ENCODE peak calls at places on chromosomes 7 and 10, in four cellular contexts. V, Z, K and G are unnamed samples.

GRCh38 chr7:124459101-124460052 is 306.2 kb downstream of the GPR37 start:
- DNase-seq in V (no peak), Z (no peak), K (peak), G (no peak)

GRCh38 chr7:106589495-106589879 is 71.5 kb downstream of the CCDC71L start:
- DNase-seq in V (no peak), Z (no peak), K (no peak), G (no peak)

GRCh38 chr7:149475121-149476045 is 14.5 kb upstream of the ZNF777 start:
- DNase-seq in V (no peak), Z (peak), K (no peak), G (no peak)

GRCh38 chr7:44315504-44315903 is 9.9 kb downstream of the CAMK2B start:
- DNase-seq in V (no peak), Z (no peak), K (no peak), G (no peak)

GRCh38 chr10:121078672-121079102 is 227.5 kb downstream of the WDR11 start:
- DNase-seq in V (no peak), Z (no peak), K (no peak), G (no peak)

GRCh38 chr10:118844731-118845573 is 90.2 kb upstream of the CACUL1 start:
- DNase-seq in V (no peak), Z (no peak), K (no peak), G (no peak)

GRCh38 chr10:61847640-61848039 is 53.9 kb upstream of the ARID5B start:
- DNase-seq in V (no peak), Z (no peak), K (no peak), G (no peak)

GRCh38 chr10:132616170-132616994 is 78.8 kb downstream of the INPP5A start:
- DNase-seq in V (no peak), Z (no peak), K (no peak), G (no peak)

GRCh38 chr10:21184216-21184615 is 287.1 kb upstream of the NEBL start:
- DNase-seq in V (no peak), Z (no peak), K (no peak), G (no peak)

GRCh38 chr7:106143711-106144347 is 31.7 kb upstream of the SYPL1 start:
- DNase-seq in V (no peak), Z (no peak), K (no peak), G (no peak)

GRCh38 chr7:37536706-37537105 is 88.0 kb upstream of the ELMO1 start:
- DNase-seq in V (no peak), Z (no peak), K (no peak), G (no peak)

GRCh38 chr7:2537981-2538851 is 17.1 kb downstream of the BRAT1 start:
- DNase-seq in V (no peak), Z (no peak), K (no peak), G (no peak)

GRCh38 chr10:62155054-62155453 is 113.6 kb downstream of the RTKN2 start:
- DNase-seq in V (no peak), Z (no peak), K (no peak), G (no peak)

GRCh38 chr7:147245274-147245673 is 1128.7 kb downstream of the CNTNAP2 start:
- DNase-seq in V (no peak), Z (peak), K (peak), G (peak)

GRCh38 chr10:47438857-47439474 is 44.9 kb downstream of the ANXA8 start:
- DNase-seq in V (no peak), Z (no peak), K (peak), G (peak)

GRCh38 chr7:107837145-107837512 is 34.1 kb upstream of the SLC26A3 start:
- DNase-seq in V (no peak), Z (no peak), K (no peak), G (no peak)

GRCh38 chr7:33888206-33888605 is 17.1 kb upstream of the BMPER start:
- DNase-seq in V (no peak), Z (no peak), K (no peak), G (peak)

GRCh38 chr7:46583606-46584005 is 662.5 kb upstream of the IGFBP3 start:
- DNase-seq in V (no peak), Z (no peak), K (no peak), G (no peak)

GRCh38 chr10:71319042-71319799 is at the start of gene SLC29A3:
- DNase-seq in V (no peak), Z (peak), K (peak), G (peak)

GRCh38 chr10:73837072-73837471 is 25.7 kb upstream of the NDST2 start:
- DNase-seq in V (no peak), Z (no peak), K (no peak), G (no peak)

GRCh38 chr10:55747244-55747643 is 613.8 kb downstream of the ZWINT start:
- DNase-seq in V (no peak), Z (no peak), K (no peak), G (no peak)

GRCh38 chr10:55742487-55742886 is 618.6 kb downstream of the ZWINT start:
- DNase-seq in V (no peak), Z (no peak), K (no peak), G (no peak)

GRCh38 chr10:55750458-55750857 is 610.6 kb downstream of the ZWINT start:
- DNase-seq in V (no peak), Z (no peak), K (no peak), G (no peak)

GRCh38 chr10:55740110-55740509 is 620.9 kb downstream of the ZWINT start:
- DNase-seq in V (no peak), Z (no peak), K (no peak), G (no peak)

GRCh38 chr10:55746002-55746401 is 615.1 kb downstream of the ZWINT start:
- DNase-seq in V (no peak), Z (no peak), K (no peak), G (no peak)
- TF ChIP-seq ZNF274 in V (no peak), Z (no peak), K (no peak), G (no peak)

DNA sequence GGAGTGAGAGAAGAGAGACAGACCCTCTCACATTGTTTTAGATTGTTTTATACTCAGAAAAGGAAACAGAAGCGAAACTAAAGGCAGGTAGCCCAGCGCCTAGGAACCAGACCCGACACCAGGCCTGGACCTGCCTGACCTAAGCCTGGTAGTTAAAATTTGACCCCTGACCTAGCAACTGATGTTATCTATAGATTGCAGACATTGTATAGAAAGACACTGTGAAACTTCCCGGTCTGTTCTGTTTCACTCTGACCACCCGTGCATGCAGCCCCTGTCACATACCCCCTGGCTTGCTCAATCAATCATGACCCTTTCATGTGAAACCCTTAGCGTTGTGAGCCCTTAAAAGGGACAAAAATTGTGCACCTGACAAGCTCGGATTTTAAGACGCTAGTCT is 31.6 kb downstream of the VIPR2 start:
- DNase-seq in V (no peak), Z (no peak), K (no peak), G (no peak)
- TF ChIP-seq SUZ12 in V (no peak), Z (no peak), K (no peak), G (no peak)

DNA sequence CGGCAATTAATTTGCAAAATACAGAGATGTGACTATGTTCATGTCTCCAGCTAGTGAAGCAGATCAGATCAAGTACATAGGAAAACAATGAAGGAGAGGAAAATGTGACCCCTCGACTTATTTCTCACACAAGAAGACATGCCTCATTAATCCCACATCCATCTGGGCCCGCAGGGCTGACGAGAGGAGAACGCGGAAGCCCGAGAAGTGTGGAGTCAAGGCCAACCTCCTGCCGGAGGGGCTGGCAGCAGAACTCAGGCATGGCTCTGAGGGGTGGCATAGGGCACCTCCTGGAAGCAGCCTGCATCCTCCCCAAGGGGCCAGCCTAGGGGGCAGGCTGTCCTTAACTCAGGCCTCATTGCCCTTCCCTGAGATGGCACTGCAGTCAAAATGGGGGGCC is 54.4 kb downstream of the ZNF503 start:
- DNase-seq in V (no peak), Z (no peak), K (no peak), G (no peak)
- TF ChIP-seq ZNF274 in V (no peak), Z (no peak), K (no peak), G (no peak)

GRCh38 chr7:66250711-66251110 is 45.6 kb downstream of the TPST1 start:
- DNase-seq in V (no peak), Z (no peak), K (peak), G (no peak)
- TF ChIP-seq SUZ12 in V (no peak), Z (no peak), K (no peak), G (no peak)

GRCh38 chr10:102342958-102343357 is 52.5 kb upstream of the NFKB2 start:
- DNase-seq in V (no peak), Z (no peak), K (no peak), G (no peak)
- TF ChIP-seq ZNF274 in V (no peak), Z (no peak), K (no peak), G (no peak)

GRCh38 chr7:24301703-24302102 is 17.7 kb downstream of the NPY start:
- DNase-seq in V (no peak), Z (no peak), K (no peak), G (no peak)
- TF ChIP-seq SUZ12 in V (no peak), Z (no peak), K (no peak), G (no peak)

GRCh38 chr7:103528152-103528551 is 82.1 kb upstream of the SLC26A5 start:
- DNase-seq in V (no peak), Z (no peak), K (no peak), G (no peak)

DNA sequence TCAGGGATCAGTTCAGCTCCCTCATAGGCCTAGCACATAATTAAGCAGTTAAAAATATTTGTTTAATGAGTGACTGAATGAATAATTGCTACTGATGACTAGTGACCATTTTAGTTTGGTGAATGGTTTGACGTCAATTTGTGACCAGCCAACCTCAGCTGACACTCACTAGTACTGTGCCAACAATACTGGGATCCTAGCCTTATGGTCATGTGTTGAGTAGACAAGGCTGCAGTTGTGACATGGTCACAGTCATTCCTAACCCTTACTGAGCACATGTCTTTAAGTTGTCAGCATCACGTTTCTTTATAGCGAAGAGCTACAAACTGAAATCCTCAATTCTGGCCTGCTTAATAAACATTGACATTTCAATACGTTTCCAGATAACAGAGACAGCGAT is 86.9 kb upstream of the SLC26A5 start:
- DNase-seq in V (no peak), Z (no peak), K (no peak), G (no peak)
- TF ChIP-seq ZNF274 in V (no peak), Z (no peak), K (no peak), G (no peak)